ENCODE peak calls at places on chromosomes 6 and 20, in six cellular contexts. M is stimulated activated CD8-positive, alpha-beta memory T cell treated with anti-CD3 and anti-CD28 coated beads, Interleukin-7, amount 100 ng/mL, for 4 hours; Y is upper lobe of left lung; O is hypothalamus; J is effector memory CD8-positive, alpha-beta T cell; C is stomach. W is an unnamed sample.

GRCh38 chr6:26183581-26184408 is 96.6 kb downstream of the HFE start:
- DNase-seq in M (no peak), Y (peak), O (peak), J (peak), C (peak), W (no peak)

GRCh38 chr6:10412165-10412947 is 2.5 kb downstream of the TFAP2A start:
- DNase-seq in M (peak), Y (no peak), O (no peak), J (no peak), C (no peak), W (peak)

GRCh38 chr6:37483917-37484785 is 15.5 kb downstream of the CCDC167 start:
- DNase-seq in M (peak), Y (peak), O (peak), J (peak), C (peak), W (peak)

GRCh38 chr6:35727206-35727934 is 9.5 kb upstream of the ARMC12 start:
- DNase-seq in M (no peak), Y (peak), O (peak), J (no peak), C (peak), W (peak)

GRCh38 chr6:35088281-35089215 is 52.6 kb downstream of the TCP11 start:
- DNase-seq in M (no peak), Y (no peak), O (no peak), J (no peak), C (no peak), W (no peak)

GRCh38 chr6:134520181-134521115 is 202.5 kb upstream of the SGK1 start:
- DNase-seq in M (no peak), Y (no peak), O (no peak), J (no peak), C (no peak), W (no peak)

GRCh38 chr20:37369846-37370245 is 23.9 kb downstream of the SRC start:
- DNase-seq in M (no peak), Y (no peak), O (no peak), J (no peak), C (no peak), W (no peak)

GRCh38 chr6:109456710-109457595 is 1.4 kb upstream of the MICAL1 start:
- DNase-seq in M (no peak), Y (peak), O (no peak), J (no peak), C (peak), W (no peak)

GRCh38 chr6:150711584-150712501 is 112.2 kb downstream of the PLEKHG1 start:
- DNase-seq in M (no peak), Y (peak), O (peak), J (no peak), C (peak), W (no peak)

GRCh38 chr6:33708516-33709204 is 2.8 kb downstream of the UQCC2 start:
- DNase-seq in M (no peak), Y (no peak), O (no peak), J (no peak), C (no peak), W (no peak)

GRCh38 chr6:122393339-122393896 is 6.0 kb upstream of the HSF2 start:
- DNase-seq in M (no peak), Y (no peak), O (no peak), J (no peak), C (no peak), W (peak)